ENCODE peak calls at places on chromosomes 12 and 14, in six cellular contexts. W is PC-3, F is A673, H is astrocyte, N is neural progenitor cell, J is hepatocyte. Z is an unnamed sample.

GRCh38 chr12:70849265-70849960 is 71.1 kb downstream of the PTPRR start:
- DNase-seq in N (no peak), W (peak; percentile 61), J (peak; percentile 15), F (peak; percentile 55), H (peak; percentile 33), Z (peak; percentile 60)

GRCh38 chr12:56634837-56635538 is 4.9 kb upstream of the BAZ2A start:
- DNase-seq in J (peak; percentile 92), N (peak; percentile 86), F (peak; percentile 88), W (peak; percentile 92), H (peak; percentile 74), Z (peak; percentile 88)

GRCh38 chr12:82058197-82058596 is 299.0 kb upstream of the PPFIA2 start:
- DNase-seq in H (no peak), W (no peak), F (no peak), J (no peak), N (no peak), Z (no peak)

GRCh38 chr12:56221233-56221756 is 427 bp downstream of the RNF41 start:
- DNase-seq in F (peak; percentile 68), W (peak; percentile 52), J (peak; percentile 83), N (peak; percentile 84), H (peak; percentile 82), Z (peak; percentile 90)

GRCh38 chr14:99683619-99684355 is at the start of gene CYP46A1:
- DNase-seq in W (peak; percentile 99), J (peak; percentile 100), F (peak; percentile 99), N (peak; percentile 100), H (peak; percentile 94), Z (peak; percentile 100)

GRCh38 chr12:107349008-107349747 is 255.8 kb upstream of the CRY1 start:
- DNase-seq in H (peak; percentile 94), J (peak; percentile 65), N (peak; percentile 24), W (peak; percentile 99), F (peak; percentile 54), Z (peak; percentile 90)

GRCh38 chr14:92931681-92932447 is 8.9 kb downstream of the CHGA start:
- DNase-seq in J (no peak), H (no peak), N (no peak), W (no peak), F (no peak), Z (no peak)

GRCh38 chr12:131379758-131380157 is 331.1 kb upstream of the SFSWAP start:
- DNase-seq in W (no peak), N (peak; percentile 66), F (no peak), J (no peak), H (no peak), Z (no peak)

GRCh38 chr12:123384318-123384993 is 524 bp downstream of the KMT5A start:
- DNase-seq in H (no peak), W (peak; percentile 11), N (peak; percentile 52), J (peak; percentile 38), F (peak; percentile 14), Z (peak; percentile 74)

GRCh38 chr12:60760965-60761364 is 1165.1 kb downstream of the SLC16A7 start:
- DNase-seq in H (no peak), F (no peak), N (no peak), J (no peak), W (no peak), Z (no peak)

GRCh38 chr14:50736932-50737419 is 68.9 kb upstream of the SAV1 start:
- DNase-seq in N (no peak), H (no peak), W (no peak), J (no peak), F (peak; percentile 4), Z (no peak)

GRCh38 chr14:34794217-34794616 is 79.8 kb upstream of the CFL2 start:
- DNase-seq in H (peak; percentile 2), J (no peak), W (no peak), N (no peak), F (no peak), Z (peak; percentile 22)

GRCh38 chr12:64625243-64626077 is 15.2 kb downstream of the RASSF3 start:
- DNase-seq in N (no peak), H (peak; percentile 89), F (peak; percentile 94), W (peak; percentile 94), J (peak; percentile 81), Z (peak; percentile 86)

GRCh38 chr12:124515981-124516380 is 51.4 kb downstream of the NCOR2 start:
- DNase-seq in H (no peak), J (no peak), W (no peak), N (no peak), F (no peak), Z (no peak)

DNA sequence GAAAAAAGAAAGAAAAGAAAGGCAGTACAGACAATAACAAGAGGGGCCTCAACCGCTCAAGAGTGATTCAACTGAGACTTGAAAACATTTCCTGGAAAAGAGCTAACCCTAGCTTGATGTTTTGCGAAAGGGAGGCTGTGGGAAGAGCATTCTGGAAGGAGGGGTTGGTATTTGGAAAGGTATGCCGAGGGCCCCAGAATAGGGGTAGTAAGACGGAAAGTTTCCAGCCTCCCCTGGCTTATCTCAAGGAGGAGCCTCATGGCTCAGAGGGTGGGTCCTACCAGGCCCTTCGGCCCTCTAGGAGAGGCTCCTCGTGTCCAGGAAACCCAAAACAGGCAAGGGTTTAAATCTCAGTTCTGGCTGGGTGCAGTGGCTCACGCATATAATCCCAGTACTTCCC is 8.4 kb downstream of the RNU4-2 start:
- DNase-seq in F (no peak), H (no peak), J (peak; percentile 60), N (no peak), W (no peak), Z (no peak)
- TF ChIP-seq EZH2 in F (no peak), H (no peak), J (no peak), N (no peak), W (no peak), Z (no peak)

GRCh38 chr14:36512585-36513003 is 7.4 kb downstream of the NKX2-1 start:
- DNase-seq in J (no peak), F (no peak), N (no peak), H (no peak), W (no peak), Z (no peak)
- TF ChIP-seq EZH2 in J (no peak), F (no peak), N (no peak), H (no peak), W (no peak), Z (peak; percentile 70)

GRCh38 chr12:58314610-58315009 is 373.2 kb downstream of the ATP23 start:
- DNase-seq in H (peak; percentile 87), F (no peak), W (no peak), N (no peak), J (no peak), Z (peak; percentile 82)
- TF ChIP-seq EZH2 in H (no peak), F (no peak), W (no peak), N (no peak), J (no peak), Z (no peak)

DNA sequence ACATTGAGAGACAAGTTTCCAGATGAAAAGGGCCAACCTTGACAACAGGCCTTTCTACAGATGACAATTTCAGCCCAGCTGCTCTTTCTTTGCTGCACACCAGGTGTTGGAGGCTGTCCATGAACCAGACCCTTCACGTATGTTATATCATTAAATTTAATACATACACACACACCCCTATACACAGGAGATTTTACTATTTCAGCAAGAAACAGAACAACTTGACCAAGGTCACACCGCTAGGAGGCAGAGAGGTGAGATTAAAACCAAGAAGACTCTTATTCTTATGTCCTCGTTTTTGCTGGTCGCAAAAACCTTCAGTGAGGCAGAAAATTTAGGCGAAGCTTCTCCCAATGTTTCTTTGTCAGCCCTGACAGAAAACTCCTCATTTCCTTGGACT is 1585.9 kb downstream of the AACS start:
- DNase-seq in W (no peak), J (no peak), F (no peak), N (no peak), H (no peak), Z (no peak)
- TF ChIP-seq EZH2 in W (no peak), J (no peak), F (no peak), N (no peak), H (no peak), Z (no peak)

Z was measured in GM23248.